ENCODE peak calls at places on chromosomes 1 and 21, in five cellular contexts. S, P, H, B and A are unnamed samples.

GRCh38 chr1:116465845-116466685 is 93.0 kb downstream of the ATP1A1 start:
- DNase-seq in S (no peak), P (no peak), H (no peak), B (peak), A (no peak)

GRCh38 chr1:53947172-53947835 is 1.2 kb downstream of the LRRC42 start:
- DNase-seq in S (no peak), P (peak), H (no peak), B (no peak), A (no peak)

GRCh38 chr1:82225407-82226197 is 424.9 kb downstream of the ADGRL2 start:
- DNase-seq in S (no peak), P (no peak), H (no peak), B (peak), A (no peak)

GRCh38 chr1:238089615-238090014 is 198.9 kb upstream of the ZP4 start:
- DNase-seq in S (no peak), P (no peak), H (no peak), B (no peak), A (no peak)

GRCh38 chr1:23601104-23601967 is 42.0 kb upstream of the ID3 start:
- DNase-seq in S (no peak), P (no peak), H (no peak), B (no peak), A (no peak)

GRCh38 chr21:26849428-26850115 is 4.4 kb upstream of the ADAMTS1 start:
- DNase-seq in S (peak), P (peak), H (no peak), B (peak), A (peak)

GRCh38 chr1:244053831-244054230 is 2.7 kb downstream of the ZBTB18 start:
- DNase-seq in S (no peak), P (no peak), H (no peak), B (no peak), A (no peak)

GRCh38 chr1:97827887-97828286 is 92.9 kb downstream of the DPYD start:
- DNase-seq in S (no peak), P (peak), H (no peak), B (no peak), A (peak)

GRCh38 chr1:6911229-6911941 is 126.1 kb downstream of the CAMTA1 start:
- DNase-seq in S (no peak), P (no peak), H (peak), B (no peak), A (no peak)

GRCh38 chr1:54845772-54846171 is 41.2 kb downstream of the DHCR24 start:
- DNase-seq in S (no peak), P (no peak), H (no peak), B (no peak), A (no peak)

GRCh38 chr1:201096977-201097856 is 15.0 kb downstream of the CACNA1S start:
- DNase-seq in S (no peak), P (no peak), H (no peak), B (no peak), A (no peak)

GRCh38 chr1:50846224-50846839 is 113.7 kb downstream of the FAF1 start:
- DNase-seq in S (no peak), P (no peak), H (no peak), B (no peak), A (no peak)

GRCh38 chr21:34938079-34938764 is 110.9 kb downstream of the RUNX1 start:
- DNase-seq in S (peak), P (no peak), H (no peak), B (peak), A (no peak)

GRCh38 chr1:19613075-19613748 is 30.9 kb upstream of the NBL1 start:
- DNase-seq in S (no peak), P (no peak), H (no peak), B (no peak), A (no peak)

GRCh38 chr1:15617874-15618684 is 821 bp downstream of the DDI2 start:
- DNase-seq in S (no peak), P (peak), H (peak), B (peak), A (no peak)

GRCh38 chr21:39518055-39518844 is 66.5 kb downstream of the SH3BGR start:
- DNase-seq in S (peak), P (peak), H (peak), B (peak), A (peak)

GRCh38 chr1:21620461-21620860 is 48.7 kb downstream of the RAP1GAP start:
- DNase-seq in S (no peak), P (no peak), H (no peak), B (no peak), A (no peak)

GRCh38 chr1:175690926-175691325 is 52.5 kb downstream of the TNR start:
- DNase-seq in S (no peak), P (no peak), H (no peak), B (no peak), A (no peak)

GRCh38 chr1:3292051-3292722 is 162.3 kb upstream of the ARHGEF16 start:
- DNase-seq in S (no peak), P (no peak), H (no peak), B (no peak), A (no peak)

GRCh38 chr21:31176725-31177124 is 138.4 kb upstream of the KRTAP19-8 start:
- DNase-seq in S (no peak), P (no peak), H (no peak), B (no peak), A (no peak)

GRCh38 chr21:42353623-42354022 is 2.8 kb upstream of the TFF2 start:
- DNase-seq in S (no peak), P (no peak), H (no peak), B (no peak), A (no peak)
- H3K23ac ChIP-seq in S (no peak), P (no peak), H (no peak), B (no peak), A (no peak)

GRCh38 chr1:45507893-45508292 is 7.8 kb downstream of the MMACHC start:
- DNase-seq in S (no peak), P (no peak), H (no peak), B (no peak), A (no peak)
- H3K9ac ChIP-seq in S (no peak), P (no peak), H (no peak), B (no peak), A (no peak)

GRCh38 chr1:104905322-104905721 is 1155.6 kb downstream of the AMY1C start:
- DNase-seq in S (no peak), P (no peak), H (no peak), B (no peak), A (no peak)

DNA sequence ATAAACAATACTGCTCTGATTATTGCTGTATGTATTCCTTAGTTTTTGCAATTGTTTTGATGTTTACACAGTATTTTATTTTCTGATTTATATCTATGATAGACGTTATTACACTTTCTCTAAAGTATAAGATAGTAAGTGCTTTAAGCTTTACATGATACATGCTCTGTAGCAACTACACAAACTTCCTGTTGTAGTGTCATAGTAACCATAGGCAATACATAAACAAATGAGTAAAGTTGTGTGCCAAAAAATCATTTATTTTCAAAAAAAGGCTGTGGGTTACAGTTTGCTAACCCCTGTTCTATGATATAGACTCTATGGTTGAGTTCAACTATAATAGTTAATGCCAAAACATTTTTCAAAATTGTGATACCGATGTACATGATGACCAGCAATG is 1156.4 kb downstream of the AMY1C start:
- DNase-seq in S (no peak), P (no peak), H (no peak), B (peak), A (no peak)
- H3K23ac ChIP-seq in S (no peak), P (no peak), H (no peak), B (no peak), A (no peak)

DNA sequence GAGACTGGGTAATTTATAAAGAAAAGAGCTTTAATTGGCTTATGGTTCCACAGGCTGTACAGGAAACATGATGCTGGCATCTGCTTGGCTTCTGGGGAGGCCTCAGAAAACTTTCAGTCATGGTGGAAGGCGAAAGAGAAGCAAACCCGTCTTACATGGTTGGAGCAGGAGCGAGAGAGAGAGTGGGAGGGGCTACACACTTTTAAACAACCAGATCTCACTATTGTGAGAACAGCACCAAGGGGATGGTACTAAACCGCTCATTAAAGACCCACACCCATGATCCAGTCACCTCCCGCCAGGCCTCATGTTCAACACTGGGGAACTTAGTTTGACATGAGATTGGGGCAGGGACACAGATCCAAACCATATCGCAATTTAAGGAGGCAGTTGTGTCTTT is 69.4 kb downstream of the PKN2 start:
- DNase-seq in S (no peak), P (no peak), H (peak), B (no peak), A (no peak)
- H3K9ac ChIP-seq in S (no peak), P (no peak), H (no peak), B (no peak), A (no peak)

GRCh38 chr1:95369985-95370670 is 136.1 kb downstream of the RWDD3 start:
- DNase-seq in S (no peak), P (peak), H (no peak), B (no peak), A (no peak)
- H3K23ac ChIP-seq in S (no peak), P (no peak), H (no peak), B (no peak), A (no peak)

GRCh38 chr21:46376231-46376628 is 52.3 kb downstream of the PCNT start:
- DNase-seq in S (no peak), P (no peak), H (no peak), B (no peak), A (no peak)
- H3K9ac ChIP-seq in S (no peak), P (no peak), H (no peak), B (no peak), A (no peak)

GRCh38 chr1:198214924-198215323 is 58.1 kb downstream of the NEK7 start:
- DNase-seq in S (no peak), P (no peak), H (no peak), B (no peak), A (no peak)

GRCh38 chr1:198212126-198212525 is 55.3 kb downstream of the NEK7 start:
- DNase-seq in S (no peak), P (no peak), H (no peak), B (no peak), A (no peak)

GRCh38 chr1:198211696-198212095 is 54.9 kb downstream of the NEK7 start:
- DNase-seq in S (no peak), P (no peak), H (no peak), B (no peak), A (no peak)

DNA sequence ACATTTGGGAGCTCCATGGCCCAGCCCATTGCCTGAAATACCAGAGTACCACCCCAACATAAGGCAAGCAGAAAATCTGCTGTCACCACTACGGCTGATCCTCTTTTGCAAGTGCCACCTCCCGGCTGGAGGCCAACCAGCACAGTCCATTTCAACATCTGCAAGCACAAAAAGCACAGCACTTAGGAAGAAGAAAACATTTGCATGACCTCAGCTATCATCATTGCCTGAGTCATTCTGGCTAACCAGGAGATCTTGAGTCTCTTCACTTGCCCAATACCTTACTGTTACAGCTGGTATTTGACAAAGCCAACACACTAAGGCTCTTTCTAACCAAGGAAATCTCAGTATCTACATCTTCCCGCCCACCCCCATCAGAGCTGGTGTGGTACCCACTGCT is 55.9 kb downstream of the NEK7 start:
- DNase-seq in S (peak), P (no peak), H (no peak), B (peak), A (no peak)
- H3K23ac ChIP-seq in S (no peak), P (no peak), H (no peak), B (no peak), A (no peak)

GRCh38 chr1:77834771-77835334 is 53.6 kb upstream of the NEXN start:
- DNase-seq in S (peak), P (no peak), H (no peak), B (peak), A (no peak)
- H3K9ac ChIP-seq in S (no peak), P (no peak), H (no peak), B (peak), A (no peak)

GRCh38 chr1:223682502-223682901 is 17.0 kb upstream of the CAPN8 start:
- DNase-seq in S (no peak), P (no peak), H (no peak), B (no peak), A (no peak)
- H3K23ac ChIP-seq in S (no peak), P (no peak), H (no peak), B (no peak), A (no peak)

GRCh38 chr1:43766086-43766784 is 58.9 kb downstream of the ST3GAL3 start:
- DNase-seq in S (no peak), P (peak), H (peak), B (peak), A (peak)
- H3K9ac ChIP-seq in S (no peak), P (peak), H (peak), B (no peak), A (no peak)